ENCODE peak calls at places on chromosomes 13 and 19, in nine cellular contexts. Q is astrocyte of the hippocampus, A is hepatic stellate cell, C is BJ, M is HTR-8/SVneo, L is fibroblast of pulmonary artery, T is NCI-H774, Z is OCI-LY7, X is foreskin fibroblast. Y is an unnamed sample.

GRCh38 chr19:55384576-55385235 is 614 bp upstream of the TMEM238 start:
- DNase-seq in Q (no peak), A (no peak), C (no peak), M (no peak), L (no peak), T (peak; percentile 40), Z (peak; percentile 63), X (no peak), Y (no peak)

GRCh38 chr13:73428137-73428536 is 369.3 kb downstream of the KLF5 start:
- DNase-seq in Q (peak; percentile 89), A (no peak), C (peak; percentile 15), M (no peak), L (peak; percentile 80), T (no peak), Z (no peak), X (no peak), Y (no peak)

GRCh38 chr19:45632468-45633196 is 6.6 kb downstream of the EML2 start:
- DNase-seq in Q (peak; percentile 97), A (peak; percentile 89), C (no peak), M (peak; percentile 96), L (peak; percentile 91), T (peak; percentile 62), Z (peak; percentile 71), X (peak; percentile 90), Y (peak; percentile 61)

GRCh38 chr19:1455002-1455335 is 5.0 kb downstream of the APC2 start:
- DNase-seq in Q (no peak), A (no peak), C (no peak), M (no peak), L (no peak), T (no peak), Z (no peak), X (no peak), Y (no peak)

GRCh38 chr13:95356916-95357315 is 55.7 kb upstream of the ABCC4 start:
- DNase-seq in Q (no peak), A (no peak), C (no peak), M (no peak), L (no peak), T (no peak), Z (no peak), X (no peak), Y (no peak)

GRCh38 chr13:59691501-59692066 is 472.1 kb downstream of the DIAPH3 start:
- DNase-seq in Q (no peak), A (peak; percentile 8), C (no peak), M (no peak), L (no peak), T (no peak), Z (no peak), X (no peak), Y (no peak)

GRCh38 chr19:8512115-8512967 is 1.6 kb downstream of the ZNF414 start:
- DNase-seq in Q (peak; percentile 34), A (no peak), C (no peak), M (no peak), L (peak; percentile 24), T (peak; percentile 60), Z (peak; percentile 79), X (no peak), Y (no peak)

GRCh38 chr13:76164290-76164689 is 528.2 kb downstream of the LMO7 start:
- DNase-seq in Q (no peak), A (no peak), C (no peak), M (no peak), L (no peak), T (no peak), Z (no peak), X (no peak), Y (no peak)

GRCh38 chr19:10818306-10819123 is 17.5 kb downstream of the TMED1 start:
- DNase-seq in Q (no peak), A (no peak), C (no peak), M (no peak), L (no peak), T (no peak), Z (no peak), X (no peak), Y (no peak)

GRCh38 chr13:98658131-98658530 is 81.2 kb upstream of the STK24 start:
- DNase-seq in Q (no peak), A (no peak), C (no peak), M (no peak), L (peak; percentile 28), T (no peak), Z (no peak), X (no peak), Y (no peak)